ENCODE peak calls at places on chromosome 14, in five cellular contexts. One of them, this sample, is unnamed.

GRCh38 chr14:75514673-75515630 is 7.3 kb upstream of the BATF start:
- DNase-seq in fibroblast of lung: peak; percentile 9
- DNase-seq in A549: no peak
- DNase-seq in hepatocyte: no peak
- DNase-seq in neuronal stem cell: no peak
- DNase-seq in this sample: no peak

GRCh38 chr14:93246534-93246933 is 39.5 kb downstream of the UBR7 start:
- DNase-seq in fibroblast of lung: no peak
- DNase-seq in A549: no peak
- DNase-seq in hepatocyte: no peak
- DNase-seq in neuronal stem cell: no peak
- DNase-seq in this sample: no peak

GRCh38 chr14:85532981-85533820 is 3.3 kb downstream of the FLRT2 start:
- DNase-seq in fibroblast of lung: peak; percentile 85
- DNase-seq in A549: peak; percentile 46
- DNase-seq in hepatocyte: peak; percentile 82
- DNase-seq in neuronal stem cell: peak; percentile 76
- DNase-seq in this sample: peak; percentile 61

GRCh38 chr14:69152944-69153847 is at the start of gene DCAF5:
- DNase-seq in fibroblast of lung: peak; percentile 94
- DNase-seq in A549: peak; percentile 97
- DNase-seq in hepatocyte: peak; percentile 97
- DNase-seq in neuronal stem cell: peak; percentile 87
- DNase-seq in this sample: peak; percentile 94

GRCh38 chr14:52922656-52923055 is 28.2 kb downstream of the FERMT2 start:
- DNase-seq in fibroblast of lung: peak; percentile 86
- DNase-seq in A549: no peak
- DNase-seq in hepatocyte: no peak
- DNase-seq in neuronal stem cell: no peak
- DNase-seq in this sample: peak; percentile 57

GRCh38 chr14:22391908-22392307 is 197.1 kb downstream of the DAD1 start:
- DNase-seq in fibroblast of lung: peak; percentile 70
- DNase-seq in A549: peak; percentile 47
- DNase-seq in hepatocyte: peak; percentile 78
- DNase-seq in neuronal stem cell: peak; percentile 64
- DNase-seq in this sample: peak; percentile 67

GRCh38 chr14:69464829-69465228 is 19.7 kb upstream of the PLEKHD1 start:
- DNase-seq in fibroblast of lung: peak; percentile 96
- DNase-seq in A549: no peak
- DNase-seq in hepatocyte: no peak
- DNase-seq in neuronal stem cell: no peak
- DNase-seq in this sample: peak; percentile 80

GRCh38 chr14:103206023-103206481 is 82.8 kb downstream of the TNFAIP2 start:
- DNase-seq in fibroblast of lung: no peak
- DNase-seq in A549: no peak
- DNase-seq in hepatocyte: no peak
- DNase-seq in neuronal stem cell: no peak
- DNase-seq in this sample: peak; percentile 40

GRCh38 chr14:58659846-58660245 is 22.1 kb downstream of the DACT1 start:
- DNase-seq in fibroblast of lung: no peak
- DNase-seq in A549: no peak
- DNase-seq in hepatocyte: no peak
- DNase-seq in neuronal stem cell: no peak
- DNase-seq in this sample: no peak

GRCh38 chr14:36271939-36272907 is 48.2 kb downstream of the MBIP start:
- DNase-seq in fibroblast of lung: peak; percentile 20
- DNase-seq in A549: no peak
- DNase-seq in hepatocyte: no peak
- DNase-seq in neuronal stem cell: no peak
- DNase-seq in this sample: no peak

GRCh38 chr14:92004062-92004461 is 35.8 kb downstream of the TRIP11 start:
- DNase-seq in fibroblast of lung: no peak
- DNase-seq in A549: no peak
- DNase-seq in hepatocyte: no peak
- DNase-seq in neuronal stem cell: no peak
- DNase-seq in this sample: no peak

GRCh38 chr14:100466111-100466856 is 120.9 kb downstream of the BEGAIN start:
- DNase-seq in fibroblast of lung: no peak
- DNase-seq in A549: no peak
- DNase-seq in hepatocyte: no peak
- DNase-seq in neuronal stem cell: no peak
- DNase-seq in this sample: no peak